ENCODE peak calls at places on chromosomes 3 and 15, in ten cellular contexts. One of them, this sample, is unnamed.

GRCh38 chr15:55337160-55337559 is 18.1 kb downstream of the PIGB start:
- DNase-seq in endothelial cell: no peak
- DNase-seq in body of pancreas: no peak
- DNase-seq in ovary: no peak
- DNase-seq in choroid plexus epithelial cell: peak
- DNase-seq in GM12878: no peak
- DNase-seq in heart right ventricle: no peak
- DNase-seq in IMR-90: no peak
- DNase-seq in HCT116: no peak
- DNase-seq in NB4: no peak
- DNase-seq in this sample: no peak

GRCh38 chr3:120762575-120762974 is 20.0 kb downstream of the GTF2E1 start:
- DNase-seq in endothelial cell: no peak
- DNase-seq in body of pancreas: no peak
- DNase-seq in ovary: no peak
- DNase-seq in choroid plexus epithelial cell: peak
- DNase-seq in GM12878: no peak
- DNase-seq in heart right ventricle: no peak
- DNase-seq in IMR-90: peak
- DNase-seq in HCT116: no peak
- DNase-seq in NB4: no peak
- DNase-seq in this sample: no peak

GRCh38 chr3:190326930-190327329 is 4.7 kb upstream of the CLDN1 start:
- DNase-seq in endothelial cell: no peak
- DNase-seq in body of pancreas: no peak
- DNase-seq in ovary: no peak
- DNase-seq in choroid plexus epithelial cell: no peak
- DNase-seq in GM12878: no peak
- DNase-seq in heart right ventricle: peak
- DNase-seq in IMR-90: peak
- DNase-seq in HCT116: no peak
- DNase-seq in NB4: no peak
- DNase-seq in this sample: peak

GRCh38 chr3:58041182-58041825 is 33.1 kb downstream of the FLNB start:
- DNase-seq in endothelial cell: no peak
- DNase-seq in body of pancreas: peak
- DNase-seq in ovary: peak
- DNase-seq in choroid plexus epithelial cell: peak
- DNase-seq in GM12878: no peak
- DNase-seq in heart right ventricle: no peak
- DNase-seq in IMR-90: peak
- DNase-seq in HCT116: no peak
- DNase-seq in NB4: peak
- DNase-seq in this sample: no peak

GRCh38 chr15:99716540-99716939 is 16.7 kb downstream of the LYSMD4 start:
- DNase-seq in endothelial cell: no peak
- DNase-seq in body of pancreas: no peak
- DNase-seq in ovary: no peak
- DNase-seq in choroid plexus epithelial cell: no peak
- DNase-seq in GM12878: no peak
- DNase-seq in heart right ventricle: no peak
- DNase-seq in IMR-90: no peak
- DNase-seq in HCT116: no peak
- DNase-seq in NB4: no peak
- DNase-seq in this sample: no peak

GRCh38 chr3:79618883-79619282 is 148.9 kb downstream of the ROBO1 start:
- DNase-seq in endothelial cell: no peak
- DNase-seq in body of pancreas: no peak
- DNase-seq in ovary: no peak
- DNase-seq in choroid plexus epithelial cell: no peak
- DNase-seq in GM12878: no peak
- DNase-seq in heart right ventricle: no peak
- DNase-seq in IMR-90: no peak
- DNase-seq in HCT116: no peak
- DNase-seq in NB4: no peak
- DNase-seq in this sample: no peak

GRCh38 chr3:31559872-31560534 is 27.3 kb downstream of the STT3B start:
- DNase-seq in endothelial cell: no peak
- DNase-seq in body of pancreas: no peak
- DNase-seq in ovary: no peak
- DNase-seq in choroid plexus epithelial cell: no peak
- DNase-seq in GM12878: no peak
- DNase-seq in heart right ventricle: no peak
- DNase-seq in IMR-90: no peak
- DNase-seq in HCT116: no peak
- DNase-seq in NB4: no peak
- DNase-seq in this sample: no peak

GRCh38 chr15:25177955-25178801 is 223.4 kb downstream of the SNRPN start:
- DNase-seq in endothelial cell: no peak
- DNase-seq in body of pancreas: peak
- DNase-seq in ovary: peak
- DNase-seq in choroid plexus epithelial cell: no peak
- DNase-seq in GM12878: no peak
- DNase-seq in heart right ventricle: peak
- DNase-seq in IMR-90: no peak
- DNase-seq in HCT116: no peak
- DNase-seq in NB4: no peak
- DNase-seq in this sample: no peak

GRCh38 chr3:78728406-78729145 is 1039.2 kb downstream of the ROBO1 start:
- DNase-seq in endothelial cell: no peak
- DNase-seq in body of pancreas: peak
- DNase-seq in ovary: peak
- DNase-seq in choroid plexus epithelial cell: peak
- DNase-seq in GM12878: no peak
- DNase-seq in heart right ventricle: peak
- DNase-seq in IMR-90: peak
- DNase-seq in HCT116: no peak
- DNase-seq in NB4: no peak
- DNase-seq in this sample: peak

GRCh38 chr3:23649502-23649901 is 156.3 kb upstream of the UBE2E1 start:
- DNase-seq in endothelial cell: no peak
- DNase-seq in body of pancreas: no peak
- DNase-seq in ovary: no peak
- DNase-seq in choroid plexus epithelial cell: no peak
- DNase-seq in GM12878: no peak
- DNase-seq in heart right ventricle: no peak
- DNase-seq in IMR-90: no peak
- DNase-seq in HCT116: no peak
- DNase-seq in NB4: no peak
- DNase-seq in this sample: no peak

DNA sequence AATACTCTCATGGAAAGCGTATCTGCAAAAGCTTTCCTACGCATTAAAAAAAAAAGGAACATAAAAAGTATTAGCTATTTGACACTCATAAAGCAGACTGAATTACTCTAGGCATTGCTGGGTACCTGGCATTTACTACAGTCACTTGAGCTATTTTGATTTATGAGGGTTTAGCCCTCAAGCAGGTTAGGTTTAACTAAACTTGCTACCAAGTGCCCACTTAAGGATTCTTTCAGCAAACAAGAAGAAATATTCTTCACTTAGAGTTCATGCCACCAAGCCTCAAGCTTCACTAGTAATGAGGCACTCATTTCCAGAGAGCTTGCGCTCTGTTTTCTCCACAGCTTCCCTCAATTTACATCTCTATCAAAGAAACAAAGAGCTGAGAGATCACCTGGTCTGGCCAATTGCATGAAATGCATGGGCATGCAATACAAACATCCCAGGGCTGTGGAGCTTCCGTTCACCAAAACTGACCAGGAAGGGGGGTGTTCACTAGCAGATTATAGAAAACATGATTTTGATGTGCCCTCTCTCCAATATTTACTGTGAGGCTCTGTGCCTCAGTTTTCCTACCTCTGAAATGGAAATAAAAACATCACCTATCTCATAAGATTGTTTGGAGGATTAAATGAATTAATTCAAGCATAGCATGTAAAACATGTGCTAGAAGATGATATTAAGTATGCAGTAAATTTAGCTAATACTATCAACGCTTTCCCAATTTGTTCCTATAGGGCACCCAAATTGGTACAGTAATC is 217.3 kb downstream of the RORA start:
- DNase-seq in endothelial cell: no peak
- DNase-seq in body of pancreas: no peak
- DNase-seq in ovary: no peak
- DNase-seq in choroid plexus epithelial cell: no peak
- DNase-seq in GM12878: no peak
- DNase-seq in heart right ventricle: no peak
- DNase-seq in IMR-90: no peak
- DNase-seq in HCT116: no peak
- DNase-seq in NB4: no peak
- DNase-seq in this sample: no peak
- TF ChIP-seq CTCF in endothelial cell: no peak
- TF ChIP-seq CTCF in body of pancreas: no peak
- TF ChIP-seq CTCF in ovary: no peak
- TF ChIP-seq CTCF in choroid plexus epithelial cell: no peak
- TF ChIP-seq CTCF in GM12878: no peak
- TF ChIP-seq CTCF in heart right ventricle: no peak
- TF ChIP-seq CTCF in IMR-90: no peak
- TF ChIP-seq CTCF in HCT116: no peak
- TF ChIP-seq CTCF in NB4: no peak
- TF ChIP-seq CTCF in this sample: no peak

DNA sequence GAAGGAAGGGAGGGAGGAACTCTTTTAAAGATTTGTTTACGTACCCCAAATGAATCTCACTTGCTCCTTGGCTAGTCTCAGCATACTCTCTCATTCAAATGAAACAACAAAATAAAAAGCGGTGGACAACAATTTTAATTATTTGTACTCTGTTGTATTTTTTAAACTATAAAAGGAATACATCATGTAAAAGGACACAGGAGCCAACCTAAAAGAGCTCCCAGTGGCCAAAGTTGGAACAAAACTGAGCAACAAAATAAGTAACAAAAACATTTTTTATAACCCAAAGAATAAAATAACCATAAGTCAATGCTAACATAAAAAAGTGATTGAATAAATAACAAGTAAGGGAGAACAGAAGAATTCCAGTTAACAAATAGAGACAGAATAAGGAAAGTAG is 24.4 kb upstream of the SSUH2 start:
- DNase-seq in endothelial cell: no peak
- DNase-seq in body of pancreas: no peak
- DNase-seq in ovary: no peak
- DNase-seq in choroid plexus epithelial cell: no peak
- DNase-seq in GM12878: no peak
- DNase-seq in heart right ventricle: no peak
- DNase-seq in IMR-90: no peak
- DNase-seq in HCT116: no peak
- DNase-seq in NB4: no peak
- DNase-seq in this sample: no peak
- TF ChIP-seq CTCF in endothelial cell: peak
- TF ChIP-seq CTCF in body of pancreas: no peak
- TF ChIP-seq CTCF in ovary: no peak
- TF ChIP-seq CTCF in choroid plexus epithelial cell: peak
- TF ChIP-seq CTCF in GM12878: no peak
- TF ChIP-seq CTCF in heart right ventricle: no peak
- TF ChIP-seq CTCF in IMR-90: no peak
- TF ChIP-seq CTCF in HCT116: peak
- TF ChIP-seq CTCF in NB4: no peak
- TF ChIP-seq CTCF in this sample: no peak

GRCh38 chr15:98649621-98649995 is 1.3 kb downstream of the IGF1R start:
- DNase-seq in endothelial cell: peak
- DNase-seq in body of pancreas: peak
- DNase-seq in ovary: peak
- DNase-seq in choroid plexus epithelial cell: no peak
- DNase-seq in GM12878: no peak
- DNase-seq in heart right ventricle: peak
- DNase-seq in IMR-90: no peak
- DNase-seq in HCT116: no peak
- DNase-seq in NB4: peak
- DNase-seq in this sample: no peak

GRCh38 chr15:98647026-98647773 is 1.1 kb upstream of the IGF1R start:
- DNase-seq in endothelial cell: peak
- DNase-seq in body of pancreas: peak
- DNase-seq in ovary: peak
- DNase-seq in choroid plexus epithelial cell: peak
- DNase-seq in GM12878: no peak
- DNase-seq in heart right ventricle: peak
- DNase-seq in IMR-90: peak
- DNase-seq in HCT116: peak
- DNase-seq in NB4: peak
- DNase-seq in this sample: no peak

GRCh38 chr15:98648654-98649537 is 557 bp downstream of the IGF1R start:
- DNase-seq in endothelial cell: peak
- DNase-seq in body of pancreas: peak
- DNase-seq in ovary: peak
- DNase-seq in choroid plexus epithelial cell: peak
- DNase-seq in GM12878: no peak
- DNase-seq in heart right ventricle: peak
- DNase-seq in IMR-90: peak
- DNase-seq in HCT116: no peak
- DNase-seq in NB4: peak
- DNase-seq in this sample: no peak

GRCh38 chr15:98646546-98647025 is 1.8 kb upstream of the IGF1R start:
- DNase-seq in endothelial cell: no peak
- DNase-seq in body of pancreas: no peak
- DNase-seq in ovary: no peak
- DNase-seq in choroid plexus epithelial cell: no peak
- DNase-seq in GM12878: no peak
- DNase-seq in heart right ventricle: no peak
- DNase-seq in IMR-90: no peak
- DNase-seq in HCT116: no peak
- DNase-seq in NB4: no peak
- DNase-seq in this sample: no peak

GRCh38 chr15:98647774-98648653 is at the start of gene IGF1R:
- DNase-seq in endothelial cell: peak
- DNase-seq in body of pancreas: peak
- DNase-seq in ovary: peak
- DNase-seq in choroid plexus epithelial cell: peak
- DNase-seq in GM12878: no peak
- DNase-seq in heart right ventricle: peak
- DNase-seq in IMR-90: peak
- DNase-seq in HCT116: peak
- DNase-seq in NB4: peak
- DNase-seq in this sample: no peak
- TF ChIP-seq CTCF in endothelial cell: peak
- TF ChIP-seq CTCF in body of pancreas: peak
- TF ChIP-seq CTCF in ovary: peak
- TF ChIP-seq CTCF in choroid plexus epithelial cell: peak
- TF ChIP-seq CTCF in GM12878: no peak
- TF ChIP-seq CTCF in heart right ventricle: peak
- TF ChIP-seq CTCF in IMR-90: no peak
- TF ChIP-seq CTCF in HCT116: peak
- TF ChIP-seq CTCF in NB4: no peak
- TF ChIP-seq CTCF in this sample: no peak

DNA sequence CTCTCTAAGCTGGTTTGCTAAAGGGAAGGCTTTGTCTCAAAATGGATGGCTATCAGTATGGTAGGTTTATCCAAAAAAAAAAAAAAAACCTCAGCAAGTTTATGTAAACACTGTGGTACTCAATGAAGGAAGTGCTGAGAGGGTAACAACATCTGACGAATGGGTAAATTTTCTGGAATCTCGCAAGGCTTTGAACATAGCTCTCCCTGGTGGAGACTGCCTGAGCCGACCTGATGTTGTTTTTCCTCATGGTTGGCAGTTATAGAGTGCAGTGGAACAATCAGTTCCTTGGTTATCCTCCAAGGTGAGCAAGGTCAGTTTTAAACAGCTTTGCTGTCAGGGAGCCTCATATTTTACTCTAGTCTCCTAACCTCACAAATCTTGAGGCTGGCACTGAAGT is 94.6 kb downstream of the ZPLD1 start:
- DNase-seq in endothelial cell: peak
- DNase-seq in body of pancreas: peak
- DNase-seq in ovary: peak
- DNase-seq in choroid plexus epithelial cell: peak
- DNase-seq in GM12878: no peak
- DNase-seq in heart right ventricle: no peak
- DNase-seq in IMR-90: peak
- DNase-seq in HCT116: peak
- DNase-seq in NB4: peak
- DNase-seq in this sample: peak
- TF ChIP-seq CTCF in endothelial cell: no peak
- TF ChIP-seq CTCF in body of pancreas: peak
- TF ChIP-seq CTCF in ovary: no peak
- TF ChIP-seq CTCF in choroid plexus epithelial cell: peak
- TF ChIP-seq CTCF in GM12878: peak
- TF ChIP-seq CTCF in heart right ventricle: peak
- TF ChIP-seq CTCF in IMR-90: peak
- TF ChIP-seq CTCF in HCT116: peak
- TF ChIP-seq CTCF in NB4: no peak
- TF ChIP-seq CTCF in this sample: peak

This sample was measured in LNCaP clone FGC.